ENCODE peak calls at places on chromosomes 13 and 19, in ten cellular contexts. One of them, this sample, is unnamed.

GRCh38 chr13:95644611-95645052 is at the start of gene DZIP1:
- DNase-seq in heart left ventricle: peak; percentile 84
- DNase-seq in GM12892: no peak
- DNase-seq in stomach: peak; percentile 41
- DNase-seq in uterus: peak; percentile 85
- DNase-seq in A549: peak; percentile 83
- DNase-seq in gastrocnemius medialis: peak; percentile 32
- DNase-seq in adrenal gland: peak; percentile 90
- DNase-seq in GM12878: no peak
- DNase-seq in body of pancreas: peak; percentile 74
- DNase-seq in this sample: peak; percentile 79

GRCh38 chr19:53907193-53907581 is 1.9 kb upstream of the CACNG7 start:
- DNase-seq in heart left ventricle: no peak
- DNase-seq in GM12892: no peak
- DNase-seq in stomach: no peak
- DNase-seq in uterus: no peak
- DNase-seq in A549: no peak
- DNase-seq in gastrocnemius medialis: no peak
- DNase-seq in adrenal gland: no peak
- DNase-seq in GM12878: no peak
- DNase-seq in body of pancreas: no peak
- DNase-seq in this sample: no peak

GRCh38 chr13:48161530-48162179 is 66.8 kb upstream of the MED4 start:
- DNase-seq in heart left ventricle: peak; percentile 60
- DNase-seq in GM12892: no peak
- DNase-seq in stomach: peak; percentile 36
- DNase-seq in uterus: no peak
- DNase-seq in A549: no peak
- DNase-seq in gastrocnemius medialis: peak; percentile 36
- DNase-seq in adrenal gland: peak; percentile 70
- DNase-seq in GM12878: no peak
- DNase-seq in body of pancreas: no peak
- DNase-seq in this sample: peak; percentile 80

GRCh38 chr13:40692946-40693345 is 26.5 kb upstream of the FOXO1 start:
- DNase-seq in heart left ventricle: no peak
- DNase-seq in GM12892: no peak
- DNase-seq in stomach: no peak
- DNase-seq in uterus: no peak
- DNase-seq in A549: no peak
- DNase-seq in gastrocnemius medialis: no peak
- DNase-seq in adrenal gland: no peak
- DNase-seq in GM12878: peak; percentile 56
- DNase-seq in body of pancreas: no peak
- DNase-seq in this sample: no peak

GRCh38 chr19:56508282-56508778 is 675 bp downstream of the ZNF471 start:
- DNase-seq in heart left ventricle: no peak
- DNase-seq in GM12892: no peak
- DNase-seq in stomach: no peak
- DNase-seq in uterus: no peak
- DNase-seq in A549: peak; percentile 7
- DNase-seq in gastrocnemius medialis: peak; percentile 9
- DNase-seq in adrenal gland: no peak
- DNase-seq in GM12878: no peak
- DNase-seq in body of pancreas: peak; percentile 14
- DNase-seq in this sample: no peak

GRCh38 chr13:44876782-44877324 is 112.4 kb downstream of the NUFIP1 start:
- DNase-seq in heart left ventricle: no peak
- DNase-seq in GM12892: no peak
- DNase-seq in stomach: no peak
- DNase-seq in uterus: no peak
- DNase-seq in A549: peak; percentile 26
- DNase-seq in gastrocnemius medialis: no peak
- DNase-seq in adrenal gland: no peak
- DNase-seq in GM12878: no peak
- DNase-seq in body of pancreas: no peak
- DNase-seq in this sample: no peak

GRCh38 chr19:36423925-36424324 is 5.5 kb upstream of the ZFP82 start:
- DNase-seq in heart left ventricle: no peak
- DNase-seq in GM12892: no peak
- DNase-seq in stomach: no peak
- DNase-seq in uterus: no peak
- DNase-seq in A549: no peak
- DNase-seq in gastrocnemius medialis: no peak
- DNase-seq in adrenal gland: no peak
- DNase-seq in GM12878: no peak
- DNase-seq in body of pancreas: no peak
- DNase-seq in this sample: no peak

GRCh38 chr13:29771247-29771646 is 79.2 kb downstream of the UBL3 start:
- DNase-seq in heart left ventricle: no peak
- DNase-seq in GM12892: no peak
- DNase-seq in stomach: no peak
- DNase-seq in uterus: no peak
- DNase-seq in A549: peak; percentile 36
- DNase-seq in gastrocnemius medialis: no peak
- DNase-seq in adrenal gland: no peak
- DNase-seq in GM12878: no peak
- DNase-seq in body of pancreas: no peak
- DNase-seq in this sample: no peak

GRCh38 chr19:10305139-10305806 is 4.3 kb downstream of the ZGLP1 start:
- DNase-seq in heart left ventricle: peak; percentile 52
- DNase-seq in GM12892: no peak
- DNase-seq in stomach: no peak
- DNase-seq in uterus: no peak
- DNase-seq in A549: no peak
- DNase-seq in gastrocnemius medialis: no peak
- DNase-seq in adrenal gland: no peak
- DNase-seq in GM12878: no peak
- DNase-seq in body of pancreas: no peak
- DNase-seq in this sample: no peak

GRCh38 chr13:79709526-79709925 is 228.6 kb downstream of the NDFIP2 start:
- DNase-seq in heart left ventricle: no peak
- DNase-seq in GM12892: no peak
- DNase-seq in stomach: no peak
- DNase-seq in uterus: no peak
- DNase-seq in A549: no peak
- DNase-seq in gastrocnemius medialis: no peak
- DNase-seq in adrenal gland: no peak
- DNase-seq in GM12878: no peak
- DNase-seq in body of pancreas: no peak
- DNase-seq in this sample: no peak

GRCh38 chr19:5152767-5153532 is 184.0 kb downstream of the KDM4B start:
- DNase-seq in heart left ventricle: no peak
- DNase-seq in GM12892: peak; percentile 22
- DNase-seq in stomach: no peak
- DNase-seq in uterus: peak; percentile 13
- DNase-seq in A549: no peak
- DNase-seq in gastrocnemius medialis: peak; percentile 4
- DNase-seq in adrenal gland: no peak
- DNase-seq in GM12878: no peak
- DNase-seq in body of pancreas: no peak
- DNase-seq in this sample: peak; percentile 74

GRCh38 chr13:45879666-45880065 is 28.1 kb upstream of the SIAH3 start:
- DNase-seq in heart left ventricle: peak; percentile 43
- DNase-seq in GM12892: no peak
- DNase-seq in stomach: peak; percentile 48
- DNase-seq in uterus: peak; percentile 28
- DNase-seq in A549: peak; percentile 25
- DNase-seq in gastrocnemius medialis: peak; percentile 95
- DNase-seq in adrenal gland: peak; percentile 78
- DNase-seq in GM12878: no peak
- DNase-seq in body of pancreas: no peak
- DNase-seq in this sample: no peak

GRCh38 chr19:51490676-51491075 is 10.9 kb downstream of the SIGLEC12 start:
- DNase-seq in heart left ventricle: no peak
- DNase-seq in GM12892: no peak
- DNase-seq in stomach: no peak
- DNase-seq in uterus: no peak
- DNase-seq in A549: no peak
- DNase-seq in gastrocnemius medialis: no peak
- DNase-seq in adrenal gland: no peak
- DNase-seq in GM12878: no peak
- DNase-seq in body of pancreas: no peak
- DNase-seq in this sample: no peak

GRCh38 chr13:110464547-110465343 is 96.8 kb downstream of the RAB20 start:
- DNase-seq in heart left ventricle: no peak
- DNase-seq in GM12892: no peak
- DNase-seq in stomach: no peak
- DNase-seq in uterus: no peak
- DNase-seq in A549: no peak
- DNase-seq in gastrocnemius medialis: no peak
- DNase-seq in adrenal gland: no peak
- DNase-seq in GM12878: no peak
- DNase-seq in body of pancreas: no peak
- DNase-seq in this sample: no peak

GRCh38 chr19:38005224-38005614 is 98.2 kb downstream of the SIPA1L3 start:
- DNase-seq in heart left ventricle: no peak
- DNase-seq in GM12892: no peak
- DNase-seq in stomach: no peak
- DNase-seq in uterus: no peak
- DNase-seq in A549: no peak
- DNase-seq in gastrocnemius medialis: no peak
- DNase-seq in adrenal gland: no peak
- DNase-seq in GM12878: no peak
- DNase-seq in body of pancreas: no peak
- DNase-seq in this sample: no peak

GRCh38 chr19:38006361-38007045 is 99.5 kb downstream of the SIPA1L3 start:
- DNase-seq in heart left ventricle: no peak
- DNase-seq in GM12892: no peak
- DNase-seq in stomach: no peak
- DNase-seq in uterus: no peak
- DNase-seq in A549: no peak
- DNase-seq in gastrocnemius medialis: no peak
- DNase-seq in adrenal gland: no peak
- DNase-seq in GM12878: peak; percentile 52
- DNase-seq in body of pancreas: no peak
- DNase-seq in this sample: no peak

GRCh38 chr19:38004100-38004504 is 97.1 kb downstream of the SIPA1L3 start:
- DNase-seq in heart left ventricle: no peak
- DNase-seq in GM12892: no peak
- DNase-seq in stomach: no peak
- DNase-seq in uterus: no peak
- DNase-seq in A549: no peak
- DNase-seq in gastrocnemius medialis: no peak
- DNase-seq in adrenal gland: no peak
- DNase-seq in GM12878: no peak
- DNase-seq in body of pancreas: no peak
- DNase-seq in this sample: no peak

GRCh38 chr19:38003427-38004099 is 96.6 kb downstream of the SIPA1L3 start:
- DNase-seq in heart left ventricle: peak; percentile 74
- DNase-seq in GM12892: no peak
- DNase-seq in stomach: peak; percentile 77
- DNase-seq in uterus: peak; percentile 78
- DNase-seq in A549: no peak
- DNase-seq in gastrocnemius medialis: peak; percentile 37
- DNase-seq in adrenal gland: peak; percentile 86
- DNase-seq in GM12878: peak; percentile 51
- DNase-seq in body of pancreas: peak; percentile 59
- DNase-seq in this sample: peak; percentile 83

GRCh38 chr19:38004505-38005223 is 97.7 kb downstream of the SIPA1L3 start:
- DNase-seq in heart left ventricle: peak; percentile 85
- DNase-seq in GM12892: peak; percentile 60
- DNase-seq in stomach: peak; percentile 55
- DNase-seq in uterus: peak; percentile 89
- DNase-seq in A549: peak; percentile 90
- DNase-seq in gastrocnemius medialis: peak; percentile 82
- DNase-seq in adrenal gland: peak; percentile 95
- DNase-seq in GM12878: peak; percentile 95
- DNase-seq in body of pancreas: peak; percentile 40
- DNase-seq in this sample: peak; percentile 94
- TF ChIP-seq POLR2A in heart left ventricle: no peak
- TF ChIP-seq POLR2A in GM12892: peak; percentile 77
- TF ChIP-seq POLR2A in stomach: no peak
- TF ChIP-seq POLR2A in uterus: peak; percentile 77
- TF ChIP-seq POLR2A in A549: no peak
- TF ChIP-seq POLR2A in gastrocnemius medialis: peak; percentile 61
- TF ChIP-seq POLR2A in adrenal gland: peak; percentile 60
- TF ChIP-seq POLR2A in GM12878: peak; percentile 80
- TF ChIP-seq POLR2A in body of pancreas: peak; percentile 40
- TF ChIP-seq POLR2A in this sample: no peak

GRCh38 chr19:45878043-45878794 is 7.7 kb downstream of the IRF2BP1 start:
- DNase-seq in heart left ventricle: no peak
- DNase-seq in GM12892: no peak
- DNase-seq in stomach: peak; percentile 93
- DNase-seq in uterus: no peak
- DNase-seq in A549: no peak
- DNase-seq in gastrocnemius medialis: peak; percentile 66
- DNase-seq in adrenal gland: no peak
- DNase-seq in GM12878: no peak
- DNase-seq in body of pancreas: peak; percentile 83
- DNase-seq in this sample: no peak
- TF ChIP-seq POLR2A in heart left ventricle: no peak
- TF ChIP-seq POLR2A in GM12892: no peak
- TF ChIP-seq POLR2A in stomach: no peak
- TF ChIP-seq POLR2A in uterus: no peak
- TF ChIP-seq POLR2A in A549: no peak
- TF ChIP-seq POLR2A in gastrocnemius medialis: peak; percentile 16
- TF ChIP-seq POLR2A in adrenal gland: no peak
- TF ChIP-seq POLR2A in GM12878: no peak
- TF ChIP-seq POLR2A in body of pancreas: peak; percentile 33
- TF ChIP-seq POLR2A in this sample: no peak

GRCh38 chr19:58009666-58010301 is 7.2 kb upstream of the ZNF606 start:
- DNase-seq in heart left ventricle: peak; percentile 90
- DNase-seq in GM12892: peak; percentile 37
- DNase-seq in stomach: peak; percentile 72
- DNase-seq in uterus: peak; percentile 83
- DNase-seq in A549: peak; percentile 77
- DNase-seq in gastrocnemius medialis: peak; percentile 30
- DNase-seq in adrenal gland: peak; percentile 88
- DNase-seq in GM12878: no peak
- DNase-seq in body of pancreas: peak; percentile 78
- DNase-seq in this sample: no peak
- TF ChIP-seq POLR2A in heart left ventricle: no peak
- TF ChIP-seq POLR2A in GM12892: peak; percentile 35
- TF ChIP-seq POLR2A in stomach: no peak
- TF ChIP-seq POLR2A in uterus: peak; percentile 31
- TF ChIP-seq POLR2A in A549: no peak
- TF ChIP-seq POLR2A in gastrocnemius medialis: no peak
- TF ChIP-seq POLR2A in adrenal gland: no peak
- TF ChIP-seq POLR2A in GM12878: peak; percentile 50
- TF ChIP-seq POLR2A in body of pancreas: peak; percentile 56
- TF ChIP-seq POLR2A in this sample: no peak

DNA sequence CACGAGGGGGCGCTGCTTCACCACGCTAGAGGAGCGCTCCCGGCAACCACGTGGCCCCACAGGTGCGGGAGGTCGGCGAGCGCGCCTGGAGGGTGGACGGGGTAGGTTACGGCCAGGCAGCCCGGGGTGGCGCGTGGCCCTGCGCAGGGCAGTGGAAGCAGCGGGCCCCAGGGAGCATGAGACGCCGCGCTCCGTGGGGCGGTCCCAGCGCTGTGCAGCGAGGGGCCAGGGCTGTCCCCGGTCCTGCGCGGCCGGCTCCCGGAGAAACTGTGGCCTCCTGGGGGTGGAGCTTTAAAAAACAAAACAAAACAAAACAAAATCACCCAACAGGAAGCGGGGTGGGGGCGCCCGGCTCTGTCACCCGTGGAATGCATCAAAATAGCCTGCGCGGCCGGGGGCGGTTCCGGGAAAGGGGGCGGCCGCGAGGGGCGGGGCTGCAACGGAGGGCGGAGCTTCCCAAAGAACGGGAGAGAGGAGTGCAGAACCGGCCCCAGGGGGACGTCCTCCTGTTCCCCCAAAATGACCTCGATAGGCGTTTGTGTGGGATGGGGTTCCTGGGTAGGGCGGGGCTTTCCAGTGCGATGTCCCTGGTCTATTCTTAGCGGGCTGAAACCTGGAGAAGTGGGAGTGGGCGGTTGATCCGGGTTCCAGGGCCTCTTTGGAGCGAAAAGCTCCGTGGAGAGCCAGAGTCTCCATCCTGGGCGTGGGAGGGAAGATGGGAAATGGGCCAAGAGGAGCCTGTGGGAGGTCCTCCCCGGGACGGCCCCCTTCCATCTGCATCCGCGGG is 27.3 kb downstream of the NUMBL start:
- DNase-seq in heart left ventricle: peak; percentile 93
- DNase-seq in GM12892: peak; percentile 96
- DNase-seq in stomach: peak; percentile 94
- DNase-seq in uterus: peak; percentile 93
- DNase-seq in A549: peak; percentile 95
- DNase-seq in gastrocnemius medialis: peak; percentile 85
- DNase-seq in adrenal gland: peak; percentile 94
- DNase-seq in GM12878: peak; percentile 24
- DNase-seq in body of pancreas: peak; percentile 93
- DNase-seq in this sample: peak; percentile 94
- TF ChIP-seq POLR2A in heart left ventricle: no peak
- TF ChIP-seq POLR2A in GM12892: no peak
- TF ChIP-seq POLR2A in stomach: no peak
- TF ChIP-seq POLR2A in uterus: peak; percentile 53
- TF ChIP-seq POLR2A in A549: peak; percentile 50
- TF ChIP-seq POLR2A in gastrocnemius medialis: no peak
- TF ChIP-seq POLR2A in adrenal gland: peak; percentile 39
- TF ChIP-seq POLR2A in GM12878: peak; percentile 68
- TF ChIP-seq POLR2A in body of pancreas: peak; percentile 23
- TF ChIP-seq POLR2A in this sample: peak; percentile 6

This sample was measured in suprapubic skin.